ENCODE peak calls at places on chromosome 7, in ten cellular contexts. P is stimulated activated CD4-positive, alpha-beta T cell treated with anti-CD3 and anti-CD28 coated beads, Interleukin-15, amount 100 ng/mL, for 24 hours; S is AML-193; A is KBM-7; W is HTR-8/SVneo; I is kidney glomerular epithelial cell; X is iris pigment epithelial cell; T is brain microvascular endothelial cell; U is WERI-Rb-1; Q is NCI-H1048. F is an unnamed sample.

GRCh38 chr7:92425311-92425947 is 21.9 kb upstream of the GATAD1 start:
- DNase-seq in P (peak), S (no peak), A (no peak), W (no peak), I (no peak), X (no peak), T (no peak), U (no peak), Q (no peak), F (peak)

GRCh38 chr7:50502001-50502684 is 52.0 kb upstream of the FIGNL1 start:
- DNase-seq in P (no peak), S (no peak), A (no peak), W (peak), I (peak), X (peak), T (peak), U (peak), Q (no peak), F (no peak)

GRCh38 chr7:99028261-99028971 is 115.5 kb downstream of the SMURF1 start:
- DNase-seq in P (no peak), S (no peak), A (no peak), W (no peak), I (no peak), X (no peak), T (no peak), U (no peak), Q (no peak), F (peak)

GRCh38 chr7:142711722-142712616 is 37.3 kb upstream of the PRSS1 start:
- DNase-seq in P (peak), S (peak), A (peak), W (no peak), I (peak), X (peak), T (peak), U (peak), Q (no peak), F (no peak)

GRCh38 chr7:118863961-118864360 is 639.5 kb downstream of the ANKRD7 start:
- DNase-seq in P (no peak), S (no peak), A (no peak), W (no peak), I (no peak), X (no peak), T (no peak), U (no peak), Q (no peak), F (no peak)

GRCh38 chr7:51316262-51316665 is 345 bp downstream of the COBL start:
- DNase-seq in P (peak), S (no peak), A (no peak), W (no peak), I (peak), X (no peak), T (no peak), U (peak), Q (no peak), F (no peak)

GRCh38 chr7:37142943-37143342 is 305.7 kb downstream of the ELMO1 start:
- DNase-seq in P (no peak), S (no peak), A (no peak), W (no peak), I (no peak), X (no peak), T (no peak), U (no peak), Q (no peak), F (peak)

GRCh38 chr7:16446508-16446907 is 19.0 kb downstream of the SOSTDC1 start:
- DNase-seq in P (no peak), S (no peak), A (no peak), W (no peak), I (no peak), X (no peak), T (no peak), U (no peak), Q (no peak), F (no peak)

GRCh38 chr7:148809856-148810255 is 74.2 kb downstream of the EZH2 start:
- DNase-seq in P (no peak), S (no peak), A (no peak), W (no peak), I (no peak), X (no peak), T (no peak), U (no peak), Q (no peak), F (no peak)

F was measured in MV-4-11.